ENCODE peak calls at places on chromosomes 6 and 20, in six cellular contexts. W, U, J, G, F and E are unnamed samples.

GRCh38 chr20:1368448-1369199 is 24.2 kb downstream of the FKBP1A start:
- DNase-seq in W (no peak), U (no peak), J (no peak), G (no peak), F (no peak), E (no peak)

GRCh38 chr20:45469336-45470261 is at the start of gene WFDC2:
- DNase-seq in W (no peak), U (no peak), J (no peak), G (peak; percentile 13), F (peak; percentile 88), E (peak; percentile 30)

GRCh38 chr6:132902866-132903265 is 88.5 kb downstream of the RPS12 start:
- DNase-seq in W (no peak), U (no peak), J (no peak), G (no peak), F (no peak), E (no peak)

GRCh38 chr20:62428396-62429160 is 1.2 kb upstream of the RBBP8NL start:
- DNase-seq in W (no peak), U (no peak), J (no peak), G (no peak), F (no peak), E (no peak)

GRCh38 chr6:17638212-17638611 is 38.1 kb downstream of the FAM8A1 start:
- DNase-seq in W (no peak), U (no peak), J (no peak), G (no peak), F (no peak), E (no peak)

GRCh38 chr6:159819932-159820640 is 20.0 kb downstream of the PNLDC1 start:
- DNase-seq in W (no peak), U (no peak), J (no peak), G (no peak), F (peak; percentile 53), E (no peak)

GRCh38 chr20:50675671-50676376 is 15.5 kb downstream of the RIPOR3 start:
- DNase-seq in W (no peak), U (peak; percentile 59), J (no peak), G (peak; percentile 41), F (no peak), E (no peak)

GRCh38 chr20:3798405-3798768 is 2.3 kb downstream of the CDC25B start:
- DNase-seq in W (no peak), U (no peak), J (no peak), G (no peak), F (no peak), E (no peak)

GRCh38 chr20:24503352-24503931 is 34.0 kb downstream of the SYNDIG1 start:
- DNase-seq in W (no peak), U (no peak), J (no peak), G (peak; percentile 29), F (no peak), E (no peak)

GRCh38 chr20:588476-588875 is 21.6 kb downstream of the TCF15 start:
- DNase-seq in W (no peak), U (no peak), J (no peak), G (no peak), F (no peak), E (no peak)

GRCh38 chr6:3001773-3002293 is 2.1 kb downstream of the NQO2 start:
- DNase-seq in W (no peak), U (peak; percentile 72), J (peak; percentile 76), G (no peak), F (no peak), E (no peak)

GRCh38 chr6:24583463-24584389 is 62.3 kb downstream of the KIAA0319 start:
- DNase-seq in W (peak; percentile 34), U (peak; percentile 35), J (peak; percentile 66), G (peak; percentile 73), F (no peak), E (peak; percentile 74)

GRCh38 chr6:11245406-11245990 is 13.0 kb upstream of the NEDD9 start:
- DNase-seq in W (no peak), U (no peak), J (no peak), G (no peak), F (no peak), E (no peak)

GRCh38 chr6:125406771-125407170 is 105.0 kb upstream of the HDDC2 start:
- DNase-seq in W (no peak), U (no peak), J (no peak), G (no peak), F (no peak), E (no peak)

GRCh38 chr20:10260316-10260715 is 41.7 kb downstream of the SNAP25 start:
- DNase-seq in W (no peak), U (no peak), J (no peak), G (no peak), F (no peak), E (no peak)

GRCh38 chr6:37897321-37897720 is 77.8 kb downstream of the ZFAND3 start:
- DNase-seq in W (no peak), U (no peak), J (peak; percentile 79), G (no peak), F (no peak), E (no peak)

GRCh38 chr6:27668442-27669275 is 195.8 kb upstream of the ZNF184 start:
- DNase-seq in W (no peak), U (peak; percentile 36), J (peak; percentile 80), G (no peak), F (no peak), E (no peak)

GRCh38 chr6:145086197-145086596 is 649.1 kb downstream of the EPM2A start:
- DNase-seq in W (no peak), U (no peak), J (no peak), G (no peak), F (no peak), E (no peak)

GRCh38 chr6:30073489-30074240 is 1.9 kb downstream of the RNF39 start:
- DNase-seq in W (no peak), U (no peak), J (no peak), G (no peak), F (no peak), E (no peak)

GRCh38 chr6:73286752-73287151 is 23.8 kb upstream of the KHDC1 start:
- DNase-seq in W (no peak), U (no peak), J (no peak), G (no peak), F (no peak), E (no peak)

GRCh38 chr20:63265891-63266515 is 6.6 kb upstream of the ARFGAP1 start:
- DNase-seq in W (no peak), U (no peak), J (no peak), G (no peak), F (no peak), E (no peak)

GRCh38 chr6:148183776-148184175 is 158.9 kb upstream of the SASH1 start:
- DNase-seq in W (no peak), U (no peak), J (no peak), G (no peak), F (no peak), E (no peak)

GRCh38 chr6:160534050-160534696 is 129.9 kb downstream of the LPA start:
- DNase-seq in W (peak; percentile 21), U (no peak), J (peak; percentile 33), G (peak; percentile 45), F (no peak), E (peak; percentile 39)

GRCh38 chr6:99119109-99120031 is 171.6 kb upstream of the FBXL4 start:
- DNase-seq in W (no peak), U (peak; percentile 3), J (peak; percentile 56), G (no peak), F (no peak), E (no peak)

GRCh38 chr6:103570431-103570830 is 1289.3 kb downstream of the HACE1 start:
- DNase-seq in W (no peak), U (no peak), J (peak; percentile 56), G (no peak), F (no peak), E (no peak)